ENCODE peak calls at places on chromosomes 6 and 20, in seven cellular contexts. A, D, H, P, R, N and L are unnamed samples.
A peak's percentile ranks its signal among the peaks of the same experiment; 100 is the strongest.

GRCh38 chr6:2429460-2429859 is 184.1 kb upstream of the GMDS start:
- DNase-seq in P (no peak), H (no peak), A (no peak), N (no peak), R (no peak), D (no peak), L (no peak)

GRCh38 chr6:113854531-113855499 is 2.3 kb upstream of the MARCKS start:
- DNase-seq in H (peak; percentile 82), A (peak; percentile 83), P (peak; percentile 68), N (peak; percentile 84), R (peak; percentile 14), D (no peak), L (peak; percentile 54)

GRCh38 chr6:145892026-145892425 is 72.1 kb downstream of the SHPRH start:
- DNase-seq in N (no peak), A (peak; percentile 24), P (no peak), R (no peak), D (no peak), H (no peak), L (no peak)

GRCh38 chr6:52634211-52634610 is 36.7 kb upstream of the TMEM14A start:
- DNase-seq in H (no peak), D (no peak), R (no peak), P (no peak), A (no peak), N (no peak), L (no peak)

GRCh38 chr6:155351273-155352129 is 37.2 kb upstream of the TFB1M start:
- DNase-seq in R (no peak), N (no peak), A (no peak), D (no peak), P (no peak), H (no peak), L (no peak)

GRCh38 chr6:56528412-56528841 is 114.3 kb downstream of the DST start:
- DNase-seq in N (no peak), D (no peak), A (no peak), H (no peak), R (no peak), P (no peak), L (no peak)

GRCh38 chr20:61901421-61902212 is 164.1 kb downstream of the TAF4 start:
- DNase-seq in P (no peak), D (no peak), A (no peak), H (no peak), R (no peak), N (no peak), L (no peak)

GRCh38 chr6:3868544-3868943 is 19.4 kb downstream of the FAM50B start:
- DNase-seq in P (no peak), D (no peak), R (no peak), N (no peak), H (no peak), A (peak; percentile 3), L (no peak)

GRCh38 chr6:42147138-42147562 is 4.7 kb upstream of the C6orf132 start:
- DNase-seq in A (no peak), P (no peak), N (no peak), D (no peak), H (no peak), R (no peak), L (no peak)

GRCh38 chr20:37907677-37908397 is 4.9 kb downstream of the VSTM2L start:
- DNase-seq in R (no peak), H (no peak), P (no peak), D (no peak), A (peak; percentile 83), N (no peak), L (no peak)

GRCh38 chr20:51076841-51077543 is 54.1 kb upstream of the KCNG1 start:
- DNase-seq in R (no peak), D (no peak), P (no peak), N (no peak), A (no peak), H (no peak), L (no peak)

GRCh38 chr6:154458565-154459475 is 51.7 kb downstream of the CNKSR3 start:
- DNase-seq in H (no peak), D (no peak), N (no peak), A (peak; percentile 82), R (no peak), P (no peak), L (no peak)

GRCh38 chr20:11132819-11133341 is 459.1 kb upstream of the JAG1 start:
- DNase-seq in N (no peak), H (no peak), A (no peak), R (no peak), D (no peak), P (no peak), L (no peak)

GRCh38 chr6:65091561-65091960 is 615.5 kb downstream of the EYS start:
- DNase-seq in P (no peak), N (no peak), D (no peak), H (no peak), A (no peak), R (no peak), L (no peak)

GRCh38 chr6:115717062-115717461 is 343.6 kb downstream of the FRK start:
- DNase-seq in A (no peak), R (no peak), D (no peak), N (no peak), H (no peak), P (no peak), L (no peak)

GRCh38 chr20:59578602-59579403 is 25.5 kb upstream of the PHACTR3 start:
- DNase-seq in N (no peak), A (no peak), P (no peak), D (no peak), R (no peak), H (no peak), L (no peak)

GRCh38 chr6:87407531-87407895 is 259 bp upstream of the CFAP206 start:
- DNase-seq in H (peak; percentile 40), P (no peak), N (no peak), D (no peak), A (no peak), R (no peak), L (peak; percentile 39)

GRCh38 chr6:87407896-87408720 is at the start of gene CFAP206:
- DNase-seq in D (peak; percentile 76), P (peak; percentile 83), H (peak; percentile 79), A (peak; percentile 84), R (peak; percentile 77), N (peak; percentile 78), L (peak; percentile 75)

DNA sequence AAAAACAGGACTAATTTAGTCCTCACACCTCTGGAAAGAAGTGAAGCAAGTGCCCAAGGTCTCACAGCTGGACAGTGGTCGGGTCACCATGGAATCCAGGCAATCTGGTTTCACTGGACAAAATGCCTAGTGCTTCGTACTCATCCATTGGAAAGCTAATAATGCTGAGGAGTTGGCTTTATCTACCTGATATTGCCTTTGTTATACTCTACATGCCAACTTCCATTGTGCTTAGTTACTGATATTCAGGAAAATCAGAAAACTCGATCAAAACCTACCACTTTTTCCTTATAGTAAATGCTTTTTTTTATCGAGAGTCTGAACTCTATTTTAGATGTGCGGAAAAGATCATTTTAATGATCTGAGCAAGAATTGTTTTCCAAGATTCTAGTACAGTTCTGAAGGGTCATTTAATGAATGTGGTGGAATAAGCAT is 966 bp downstream of the CFAP206 start:
- DNase-seq in R (no peak), D (no peak), H (no peak), A (no peak), N (no peak), P (no peak), L (no peak)
- H3K4me1 ChIP-seq in R (peaks cover 10% of the 10 kb centered on the region), D (peaks cover 5% of the 10 kb centered on the region), H (no peaks in the 10 kb centered on the region), A (no peaks in the 10 kb centered on the region), N (no peaks in the 10 kb centered on the region), P (no peaks in the 10 kb centered on the region), L (no peaks in the 10 kb centered on the region)

DNA sequence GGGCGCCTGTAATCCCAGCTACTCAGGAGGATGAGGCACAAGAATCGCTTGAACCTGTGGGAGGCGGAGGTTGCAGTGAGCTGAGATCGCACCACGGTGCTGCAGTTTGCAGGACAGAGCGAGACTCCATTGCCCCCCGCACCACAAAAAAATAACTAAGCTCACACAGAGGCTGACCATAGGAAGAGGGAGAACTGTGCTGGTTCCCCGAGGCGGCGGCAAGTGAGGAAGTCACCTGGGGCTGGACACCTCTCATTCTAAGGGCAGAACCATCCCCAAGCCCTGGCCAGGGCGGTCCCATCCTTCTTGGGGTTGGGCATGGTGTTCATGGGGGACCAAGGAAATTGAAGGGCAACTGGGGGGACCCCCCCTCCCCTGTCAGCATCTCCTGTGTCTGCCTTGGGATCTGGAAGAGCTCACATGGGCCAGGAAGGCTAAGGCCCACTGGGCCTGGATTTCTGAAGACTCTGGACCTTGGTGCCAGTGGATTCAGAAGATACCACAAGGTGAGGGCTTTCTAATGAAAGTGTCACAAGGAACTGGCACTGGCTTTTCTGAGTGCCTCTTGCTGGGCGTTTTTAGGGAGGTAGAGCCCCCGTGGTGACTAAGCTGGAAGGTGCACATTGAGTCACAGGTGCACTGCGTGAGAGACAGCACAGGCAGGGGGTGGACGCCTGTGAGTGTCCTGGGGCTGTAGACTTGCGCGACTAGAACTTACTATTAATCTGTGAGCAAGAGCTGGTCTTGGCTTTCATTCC is 11.5 kb downstream of the IRF4 start:
- DNase-seq in P (no peak), A (no peak), R (no peak), N (no peak), D (peak; percentile 54), H (no peak), L (no peak)
- H3K4me1 ChIP-seq in P (no peaks in the 10 kb centered on the region), A (no peaks in the 10 kb centered on the region), R (peaks cover 31% of the 10 kb centered on the region), N (no peaks in the 10 kb centered on the region), D (peaks cover 8% of the 10 kb centered on the region), H (no peaks in the 10 kb centered on the region), L (no peaks in the 10 kb centered on the region)

DNA sequence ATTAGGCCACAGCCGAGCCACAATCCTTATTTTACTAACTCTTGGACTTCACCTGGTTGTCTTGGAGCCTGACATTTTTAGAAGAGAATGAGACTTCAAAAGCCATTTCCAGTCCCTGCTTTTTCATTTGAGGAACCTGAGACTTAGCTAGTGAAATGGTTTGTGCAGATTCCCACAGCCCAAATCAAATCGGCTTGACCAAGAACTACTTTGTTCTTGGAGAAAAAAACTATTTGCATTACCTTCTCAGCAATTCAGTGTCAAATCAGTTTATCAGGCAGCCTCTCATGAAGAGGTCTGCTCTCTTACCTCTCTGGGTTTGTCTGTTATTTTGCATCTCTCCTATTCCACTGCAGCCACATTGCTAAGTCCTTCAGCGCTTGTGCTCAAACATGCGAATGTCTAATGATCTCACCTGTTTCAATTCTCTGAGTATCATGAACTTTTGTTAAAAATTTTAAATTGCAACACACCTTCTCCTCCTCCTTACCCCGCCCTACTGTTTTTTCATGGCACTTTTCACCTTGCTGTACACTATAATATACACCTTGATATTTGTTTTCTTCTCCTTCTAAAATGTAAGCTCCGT is 573 bp upstream of the IFNGR1 start:
- DNase-seq in D (no peak), A (no peak), N (no peak), R (no peak), H (no peak), P (no peak), L (no peak)
- H3K4me1 ChIP-seq in D (peaks cover 44% of the 10 kb centered on the region), A (peaks cover 7% of the 10 kb centered on the region), N (peaks cover 9% of the 10 kb centered on the region), R (peaks cover 35% of the 10 kb centered on the region), H (peaks cover 5% of the 10 kb centered on the region), P (no peaks in the 10 kb centered on the region), L (peaks cover 21% of the 10 kb centered on the region)

DNA sequence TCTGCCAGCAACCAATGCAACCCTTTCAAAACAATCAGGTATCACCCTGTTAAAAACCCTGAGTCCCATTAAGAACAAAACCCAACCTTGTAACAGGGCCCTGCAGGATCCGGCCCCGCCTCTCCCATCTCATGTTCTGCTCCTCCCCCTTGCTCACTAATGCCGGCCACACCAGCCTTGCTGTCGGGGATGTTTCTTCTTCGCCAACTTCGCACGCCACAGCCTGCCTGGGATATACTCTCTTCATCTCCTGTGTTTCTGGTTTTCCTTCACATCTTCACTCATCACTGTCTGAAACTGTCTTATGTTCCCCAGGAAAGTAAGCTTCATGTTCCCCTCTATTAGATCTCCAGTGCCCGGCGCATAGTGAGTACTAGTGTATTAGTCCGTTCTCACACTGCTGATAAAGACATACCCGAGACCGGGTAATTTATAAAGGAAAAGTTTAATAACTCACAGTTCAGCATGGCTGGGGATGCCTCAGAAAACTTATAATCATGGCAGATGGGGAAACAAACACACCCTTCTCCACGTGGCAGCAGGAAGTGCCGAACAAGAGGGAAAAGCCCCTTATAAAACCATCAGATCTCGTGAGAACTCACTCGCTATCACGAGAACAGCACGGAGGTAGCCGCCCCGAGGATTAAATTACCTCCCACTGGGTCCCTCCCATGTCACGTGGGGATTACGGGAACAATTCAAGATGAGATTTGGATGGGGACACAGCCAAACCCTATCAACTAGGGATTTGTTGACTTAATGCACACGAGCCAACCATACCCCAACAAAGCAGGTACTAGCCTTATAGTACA is 5.1 kb downstream of the TP53RK start:
- DNase-seq in D (no peak), H (peak; percentile 38), R (no peak), P (no peak), N (peak; percentile 67), A (peak; percentile 20), L (peak; percentile 54)
- H3K4me1 ChIP-seq in D (peaks cover 20% of the 10 kb centered on the region), H (peaks cover 5% of the 10 kb centered on the region), R (peaks cover 40% of the 10 kb centered on the region), P (no peaks in the 10 kb centered on the region), N (peaks cover 11% of the 10 kb centered on the region), A (peaks cover 4% of the 10 kb centered on the region), L (peaks cover 8% of the 10 kb centered on the region)